ENCODE peak calls at places on chromosomes 5 and 9, in ten cellular contexts. C, M, A, W, B, Q, L, Y, E and J are unnamed samples.

GRCh38 chr9:88364706-88365105 is 23.5 kb upstream of the SPIN1 start:
- DNase-seq in M (no peak), W (no peak), A (no peak), E (no peak), B (no peak), C (no peak), Y (no peak), L (no peak), Q (no peak), J (no peak)

GRCh38 chr9:114027159-114027895 is 50.8 kb downstream of the AMBP start:
- DNase-seq in A (no peak), Q (no peak), L (no peak), Y (no peak), M (no peak), E (no peak), C (peak), B (no peak), W (peak), J (no peak)

GRCh38 chr5:82149434-82149833 is 128.7 kb downstream of the RPS23 start:
- DNase-seq in Q (no peak), Y (no peak), C (no peak), M (no peak), B (no peak), L (no peak), E (no peak), A (no peak), W (no peak), J (no peak)

GRCh38 chr9:91803143-91803940 is 146.7 kb downstream of the ROR2 start:
- DNase-seq in Y (peak), L (no peak), Q (no peak), C (no peak), W (no peak), M (no peak), E (peak), A (no peak), B (no peak), J (no peak)

GRCh38 chr9:86511614-86512360 is 157.6 kb upstream of the TUT7 start:
- DNase-seq in B (no peak), W (no peak), Q (no peak), E (no peak), Y (no peak), M (no peak), A (no peak), C (no peak), L (no peak), J (no peak)

GRCh38 chr9:517993-518392 is 303.3 kb downstream of the DOCK8 start:
- DNase-seq in L (no peak), Y (no peak), E (no peak), M (no peak), W (no peak), Q (no peak), C (no peak), A (no peak), B (no peak), J (no peak)

GRCh38 chr5:96807099-96807654 is 568 bp downstream of the ERAP1 start:
- DNase-seq in Y (peak), M (peak), C (peak), E (peak), B (peak), A (peak), Q (peak), L (peak), W (peak), J (peak)

GRCh38 chr5:68476854-68477253 is 261.3 kb downstream of the PIK3R1 start:
- DNase-seq in E (no peak), A (peak), W (no peak), Q (no peak), C (no peak), M (no peak), Y (no peak), B (no peak), L (peak), J (no peak)

GRCh38 chr5:2904956-2905355 is 153.5 kb upstream of the IRX2 start:
- DNase-seq in A (no peak), M (no peak), B (no peak), L (no peak), Q (no peak), W (no peak), C (no peak), Y (no peak), E (no peak), J (no peak)

GRCh38 chr5:95283761-95284511 is 958 bp downstream of the MCTP1 start:
- DNase-seq in B (peak), L (peak), W (peak), C (no peak), E (peak), M (no peak), A (peak), Q (peak), Y (no peak), J (no peak)

GRCh38 chr9:101432171-101432570 is 3.4 kb downstream of the ALDOB start:
- DNase-seq in A (no peak), C (no peak), E (no peak), W (no peak), M (no peak), B (no peak), L (no peak), Y (no peak), Q (no peak), J (no peak)
- H3K4me3 ChIP-seq in A (no peak), C (no peak), E (no peak), W (no peak), M (no peak), B (no peak), L (no peak), Y (no peak), Q (no peak), J (no peak)

GRCh38 chr9:110115868-110116542 is 92.0 kb downstream of the C9orf152 start:
- DNase-seq in C (no peak), M (no peak), A (no peak), Q (no peak), Y (peak), L (peak), E (no peak), W (no peak), B (no peak), J (no peak)
- TF ChIP-seq POLR2A in C (no peak), M (no peak), A (no peak), Q (no peak), Y (peak), L (no peak), E (no peak), W (no peak), B (no peak), J (no peak)

GRCh38 chr5:10289991-10290390 is 17.7 kb downstream of the CMBL start:
- DNase-seq in M (no peak), L (no peak), W (no peak), Y (no peak), A (no peak), B (no peak), C (no peak), E (no peak), Q (no peak), J (no peak)

GRCh38 chr5:10286552-10287227 is 21.0 kb downstream of the CMBL start:
- DNase-seq in C (peak), Q (no peak), L (no peak), Y (peak), W (no peak), A (no peak), M (peak), B (no peak), E (no peak), J (no peak)

GRCh38 chr5:10288600-10289213 is 19.0 kb downstream of the CMBL start:
- DNase-seq in Q (peak), A (no peak), C (peak), E (peak), M (no peak), L (no peak), W (peak), B (no peak), Y (no peak), J (peak)

GRCh38 chr5:10291736-10292135 is 16.0 kb downstream of the CMBL start:
- DNase-seq in M (no peak), A (no peak), Q (no peak), Y (no peak), E (no peak), C (no peak), B (no peak), L (no peak), W (no peak), J (no peak)

GRCh38 chr5:10289353-10289752 is 18.3 kb downstream of the CMBL start:
- DNase-seq in E (peak), M (no peak), B (no peak), Y (no peak), C (peak), W (peak), A (no peak), Q (peak), L (no peak), J (peak)
- H3K4me3 ChIP-seq in E (no peak), M (no peak), B (no peak), Y (no peak), C (no peak), W (no peak), A (no peak), Q (no peak), L (no peak), J (no peak)

GRCh38 chr9:120637919-120638318 is 58.0 kb upstream of the CDK5RAP2 start:
- DNase-seq in A (no peak), M (no peak), E (no peak), W (no peak), C (no peak), B (no peak), Q (no peak), L (no peak), Y (no peak), J (no peak)

GRCh38 chr9:120640380-120640779 is 60.4 kb upstream of the CDK5RAP2 start:
- DNase-seq in A (no peak), B (no peak), Q (no peak), M (no peak), C (no peak), Y (no peak), W (no peak), L (no peak), E (no peak), J (no peak)

GRCh38 chr9:120646943-120647342 is 67.0 kb upstream of the CDK5RAP2 start:
- DNase-seq in C (no peak), Y (no peak), L (no peak), M (no peak), B (no peak), W (no peak), E (no peak), A (no peak), Q (no peak), J (no peak)

GRCh38 chr9:120643096-120643495 is 63.1 kb upstream of the CDK5RAP2 start:
- DNase-seq in Y (no peak), W (no peak), B (no peak), Q (no peak), A (no peak), E (no peak), L (no peak), C (no peak), M (no peak), J (no peak)

DNA sequence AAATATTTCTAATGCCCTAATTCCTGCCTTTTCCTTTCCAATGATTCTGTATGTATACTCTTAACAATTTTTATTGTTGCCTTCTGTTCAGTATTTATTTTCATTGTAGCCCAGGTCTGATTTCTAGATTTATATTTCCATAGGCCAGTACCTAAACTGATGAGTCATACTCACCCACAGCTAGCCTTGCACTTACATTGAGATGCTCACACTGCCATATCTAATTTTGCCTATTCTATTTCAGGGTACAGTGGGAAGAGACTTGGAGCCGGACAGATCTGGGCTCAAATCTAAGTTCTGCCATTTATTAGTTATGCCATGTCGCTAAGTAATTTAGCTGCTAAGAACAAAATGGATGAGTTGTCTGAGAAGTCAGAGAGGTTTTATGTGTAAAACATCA is 62.2 kb upstream of the CDK5RAP2 start:
- DNase-seq in C (no peak), M (no peak), Q (no peak), Y (peak), L (no peak), W (no peak), A (peak), B (no peak), E (no peak), J (no peak)
- TF ChIP-seq POLR2A in C (no peak), M (no peak), Q (no peak), Y (no peak), L (no peak), W (no peak), A (no peak), B (no peak), E (no peak), J (no peak)

GRCh38 chr5:42872865-42873264 is 61.2 kb upstream of the SELENOP start:
- DNase-seq in L (no peak), Q (no peak), M (no peak), B (no peak), C (no peak), Y (no peak), W (no peak), A (peak), E (no peak), J (no peak)
- H3K4me3 ChIP-seq in L (no peak), Q (no peak), M (no peak), B (no peak), C (no peak), Y (no peak), W (no peak), A (no peak), E (no peak), J (no peak)